ENCODE peak calls at places on chromosome 18, in ten cellular contexts. J is coronary artery, P is BE2C, G is neuronal stem cell, R is SK-N-MC, H is neural progenitor cell, E is colonic mucosa, F is SK-N-SH, Z is spleen, X is cardiac muscle cell. O is an unnamed sample.

GRCh38 chr18:32425466-32425865 is 45.2 kb downstream of the GAREM1 start:
- DNase-seq in J (no peak), P (no peak), G (no peak), R (no peak), H (no peak), E (no peak), F (no peak), Z (no peak), X (peak; percentile 84), O (no peak)

GRCh38 chr18:3590096-3590655 is 140.2 kb downstream of the TGIF1 start:
- DNase-seq in J (no peak), P (no peak), G (no peak), R (no peak), H (no peak), E (no peak), F (no peak), Z (no peak), X (no peak), O (no peak)

GRCh38 chr18:9575558-9575957 is 38.8 kb downstream of the PPP4R1 start:
- DNase-seq in J (no peak), P (peak; percentile 75), G (peak; percentile 39), R (no peak), H (peak; percentile 73), E (peak; percentile 86), F (peak; percentile 42), Z (no peak), X (peak; percentile 99), O (peak; percentile 87)

GRCh38 chr18:1311376-1311775 is 406.7 kb downstream of the ADCYAP1 start:
- DNase-seq in J (no peak), P (no peak), G (no peak), R (no peak), H (no peak), E (no peak), F (no peak), Z (no peak), X (no peak), O (no peak)

GRCh38 chr18:57113783-57114465 is 33.0 kb upstream of the BOD1L2 start:
- DNase-seq in J (no peak), P (no peak), G (no peak), R (no peak), H (no peak), E (no peak), F (no peak), Z (no peak), X (no peak), O (no peak)

GRCh38 chr18:33839452-33840225 is 261.6 kb downstream of the ASXL3 start:
- DNase-seq in J (no peak), P (peak; percentile 16), G (peak; percentile 68), R (peak; percentile 59), H (peak; percentile 70), E (peak; percentile 49), F (peak; percentile 46), Z (no peak), X (peak; percentile 61), O (no peak)

GRCh38 chr18:35610089-35610488 is 28.5 kb downstream of the GALNT1 start:
- DNase-seq in J (no peak), P (no peak), G (no peak), R (no peak), H (no peak), E (peak; percentile 56), F (no peak), Z (no peak), X (no peak), O (no peak)

GRCh38 chr18:58132595-58133191 is 88.7 kb downstream of the NEDD4L start:
- DNase-seq in J (no peak), P (no peak), G (no peak), R (no peak), H (no peak), E (no peak), F (no peak), Z (no peak), X (peak; percentile 3), O (no peak)

GRCh38 chr18:24068945-24069693 is 54.6 kb downstream of the TTC39C start:
- DNase-seq in J (no peak), P (no peak), G (no peak), R (no peak), H (no peak), E (no peak), F (no peak), Z (no peak), X (no peak), O (no peak)

GRCh38 chr18:35376742-35377695 is at the start of gene ZNF396:
- DNase-seq in J (peak; percentile 91), P (peak; percentile 55), G (peak; percentile 45), R (no peak), H (peak; percentile 82), E (peak; percentile 90), F (peak; percentile 89), Z (peak; percentile 95), X (peak; percentile 72), O (peak; percentile 91)

GRCh38 chr18:67669993-67670671 is 153.6 kb upstream of the DSEL start:
- DNase-seq in J (no peak), P (no peak), G (no peak), R (peak; percentile 92), H (no peak), E (no peak), F (no peak), Z (no peak), X (peak; percentile 79), O (no peak)

GRCh38 chr18:74063023-74063422 is 84.6 kb downstream of the FBXO15 start:
- DNase-seq in J (no peak), P (no peak), G (no peak), R (no peak), H (no peak), E (no peak), F (no peak), Z (no peak), X (no peak), O (no peak)

DNA sequence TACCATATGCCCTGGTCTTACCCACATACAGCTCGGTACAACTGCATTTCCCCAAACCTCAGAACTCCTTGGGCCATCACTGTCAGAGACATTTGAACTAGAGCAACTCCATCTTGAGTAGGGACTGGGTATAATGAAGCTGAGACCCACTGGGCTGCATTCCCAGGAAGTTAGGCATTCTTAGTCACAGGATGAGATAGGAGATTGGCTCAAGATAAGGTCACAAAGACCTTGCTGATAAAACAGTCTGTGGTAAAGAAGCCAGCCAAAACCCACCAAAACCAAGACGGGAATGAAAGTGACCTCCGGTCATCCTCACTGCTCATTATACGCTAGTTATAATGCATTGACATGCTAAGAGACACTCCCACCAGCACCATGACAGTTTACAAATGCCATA is 131.3 kb downstream of the PIK3C3 start:
- DNase-seq in J (no peak), P (no peak), G (no peak), R (no peak), H (no peak), E (no peak), F (no peak), Z (no peak), X (peak; percentile 27), O (no peak)
- H3K4me3 ChIP-seq in J (no peak overlapping the region), P (no peak overlapping the region), G (no peak overlapping the region), R (no peak overlapping the region), H (no peak overlapping the region), E (no peak overlapping the region), F (no peak overlapping the region), Z (no peak overlapping the region), X (no peak overlapping the region), O (no peak overlapping the region)

DNA sequence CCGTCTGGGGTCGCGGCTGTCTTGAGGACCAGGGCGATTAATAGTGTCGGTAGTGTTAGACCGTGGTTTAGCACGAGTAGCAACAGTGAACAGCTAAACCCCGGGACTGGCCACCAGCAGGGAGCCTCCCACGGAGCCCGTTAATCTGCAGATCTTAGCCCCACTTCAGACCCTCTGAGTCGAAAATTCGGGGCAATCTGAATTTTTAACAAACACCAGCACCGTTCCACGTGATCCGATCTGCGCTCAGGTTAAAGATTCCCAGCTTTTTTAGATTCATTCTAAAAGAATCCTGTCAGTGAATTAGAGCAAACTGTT is 479 bp upstream of the ATP5F1A start:
- DNase-seq in J (no peak), P (no peak), G (no peak), R (no peak), H (no peak), E (no peak), F (no peak), Z (no peak), X (no peak), O (no peak)
- H3K4me3 ChIP-seq in J (peak overlapping the region; percentile 91), P (peak overlapping the region; percentile 89), G (peak overlapping the region; percentile 75), R (peak overlapping the region; percentile 81), H (peak overlapping the region; percentile 82), E (peak overlapping the region; percentile 97), F (peak overlapping the region; percentile 68), Z (peak overlapping the region; percentile 97), X (peak overlapping the region; percentile 88), O (peak overlapping the region; percentile 98)

DNA sequence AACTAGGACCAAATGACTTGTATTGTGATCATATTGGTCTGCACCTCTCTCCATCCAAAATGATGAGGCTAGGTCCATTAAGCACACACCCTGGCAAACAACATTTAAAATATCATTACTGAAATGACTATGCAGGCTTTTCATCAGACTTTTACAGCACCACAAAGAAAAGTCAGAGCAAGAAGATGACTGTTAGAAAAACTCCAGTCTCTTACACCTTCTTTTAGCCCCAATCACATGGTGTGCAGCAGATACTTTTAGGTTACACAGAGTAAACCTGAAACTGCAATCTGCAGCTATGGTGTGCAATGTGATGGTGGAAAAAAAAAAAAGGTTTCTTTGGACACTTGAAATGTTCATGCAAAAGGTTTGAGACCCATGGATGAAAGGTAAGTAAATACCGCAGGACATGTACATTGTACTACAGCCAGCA is 5.4 kb upstream of the POLI start:
- DNase-seq in J (no peak), P (no peak), G (no peak), R (no peak), H (no peak), E (no peak), F (no peak), Z (no peak), X (no peak), O (no peak)
- H3K4me3 ChIP-seq in J (no peak overlapping the region), P (no peak overlapping the region), G (no peak overlapping the region), R (no peak overlapping the region), H (no peak overlapping the region), E (no peak overlapping the region), F (no peak overlapping the region), Z (no peak overlapping the region), X (no peak overlapping the region), O (no peak overlapping the region)

GRCh38 chr18:27954226-27954625 is 222.7 kb downstream of the CDH2 start:
- DNase-seq in J (no peak), P (no peak), G (no peak), R (no peak), H (peak; percentile 22), E (no peak), F (no peak), Z (no peak), X (peak; percentile 88), O (no peak)

GRCh38 chr18:27964811-27965210 is 212.1 kb downstream of the CDH2 start:
- DNase-seq in J (no peak), P (no peak), G (no peak), R (no peak), H (no peak), E (no peak), F (no peak), Z (no peak), X (peak; percentile 11), O (no peak)

GRCh38 chr18:27956001-27956400 is 220.9 kb downstream of the CDH2 start:
- DNase-seq in J (no peak), P (no peak), G (no peak), R (no peak), H (no peak), E (no peak), F (no peak), Z (no peak), X (no peak), O (no peak)

DNA sequence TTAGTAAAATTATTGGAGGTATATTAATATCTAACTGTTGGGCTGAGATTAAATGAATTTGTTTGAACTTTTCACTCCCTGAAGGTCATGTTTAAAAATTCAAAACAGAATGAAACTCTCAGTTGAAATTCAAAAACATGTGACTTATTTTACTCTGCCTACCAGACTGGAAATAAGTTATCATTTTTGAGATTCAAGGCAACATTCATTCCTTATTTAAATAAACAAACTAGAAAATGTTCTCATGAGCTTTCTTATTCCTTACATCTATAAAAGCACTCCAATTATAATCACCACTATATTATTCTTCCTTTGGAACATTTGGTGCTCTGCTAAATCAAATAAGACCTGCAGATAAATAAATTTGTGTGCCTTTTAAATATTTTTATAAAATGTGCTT is 217.8 kb downstream of the CDH2 start:
- DNase-seq in J (no peak), P (no peak), G (no peak), R (no peak), H (no peak), E (no peak), F (no peak), Z (no peak), X (no peak), O (no peak)
- H3K4me3 ChIP-seq in J (no peak overlapping the region), P (no peak overlapping the region), G (no peak overlapping the region), R (no peak overlapping the region), H (no peak overlapping the region), E (no peak overlapping the region), F (no peak overlapping the region), Z (no peak overlapping the region), X (no peak overlapping the region), O (no peak overlapping the region)